ENCODE peak calls at places on chromosomes 5 and 9, in four cellular contexts. One of them, this sample, is unnamed.

GRCh38 chr9:111483419-111483861 is 743 bp downstream of the ECPAS start:
- DNase-seq in ACHN: no peak
- DNase-seq in A549: no peak
- DNase-seq in GM12865: no peak
- DNase-seq in this sample: peak

GRCh38 chr9:125631391-125632085 is 75.5 kb downstream of the MAPKAP1 start:
- DNase-seq in ACHN: peak
- DNase-seq in A549: peak
- DNase-seq in GM12865: peak
- DNase-seq in this sample: peak

GRCh38 chr9:93086445-93087224 is 9.4 kb upstream of the CARD19 start:
- DNase-seq in ACHN: no peak
- DNase-seq in A549: no peak
- DNase-seq in GM12865: no peak
- DNase-seq in this sample: no peak

GRCh38 chr9:128409998-128410397 is 10.7 kb upstream of the CERCAM start:
- DNase-seq in ACHN: peak
- DNase-seq in A549: no peak
- DNase-seq in GM12865: no peak
- DNase-seq in this sample: peak

GRCh38 chr9:89463986-89464901 is 33.7 kb downstream of the SEMA4D start:
- DNase-seq in ACHN: peak
- DNase-seq in A549: no peak
- DNase-seq in GM12865: peak
- DNase-seq in this sample: no peak

GRCh38 chr9:124754289-124754688 is 16.8 kb downstream of the NR6A1 start:
- DNase-seq in ACHN: no peak
- DNase-seq in A549: no peak
- DNase-seq in GM12865: no peak
- DNase-seq in this sample: peak

GRCh38 chr9:131398204-131398603 is 4.3 kb downstream of the PRRC2B start:
- DNase-seq in ACHN: no peak
- DNase-seq in A549: no peak
- DNase-seq in GM12865: peak
- DNase-seq in this sample: no peak

GRCh38 chr5:177600458-177601018 is 606 bp downstream of the B4GALT7 start:
- DNase-seq in ACHN: peak
- DNase-seq in A549: no peak
- DNase-seq in GM12865: peak
- DNase-seq in this sample: peak

GRCh38 chr5:79956173-79956670 is 34.8 kb downstream of the MTX3 start:
- DNase-seq in ACHN: peak
- DNase-seq in A549: peak
- DNase-seq in GM12865: no peak
- DNase-seq in this sample: peak

GRCh38 chr9:124659099-124659659 is 111.9 kb downstream of the NR6A1 start:
- DNase-seq in ACHN: peak
- DNase-seq in A549: peak
- DNase-seq in GM12865: peak
- DNase-seq in this sample: peak

GRCh38 chr9:114653556-114654159 is 3.9 kb downstream of the TEX53 start:
- DNase-seq in ACHN: peak
- DNase-seq in A549: peak
- DNase-seq in GM12865: peak
- DNase-seq in this sample: peak

GRCh38 chr9:123266655-123267421 is 1.5 kb downstream of the STRBP start:
- DNase-seq in ACHN: no peak
- DNase-seq in A549: no peak
- DNase-seq in GM12865: no peak
- DNase-seq in this sample: no peak

GRCh38 chr5:31990701-31991110 is 183.4 kb downstream of the GOLPH3 start:
- DNase-seq in ACHN: no peak
- DNase-seq in A549: peak
- DNase-seq in GM12865: no peak
- DNase-seq in this sample: peak

GRCh38 chr9:117644607-117645244 is 59.5 kb upstream of the TLR4 start:
- DNase-seq in ACHN: peak
- DNase-seq in A549: peak
- DNase-seq in GM12865: peak
- DNase-seq in this sample: peak

GRCh38 chr5:62192958-62193357 is 113.0 kb upstream of the KIF2A start:
- DNase-seq in ACHN: no peak
- DNase-seq in A549: no peak
- DNase-seq in GM12865: no peak
- DNase-seq in this sample: no peak

GRCh38 chr5:108129129-108129528 is 252.8 kb downstream of the FBXL17 start:
- DNase-seq in ACHN: no peak
- DNase-seq in A549: no peak
- DNase-seq in GM12865: no peak
- DNase-seq in this sample: no peak

GRCh38 chr9:98117984-98118639 is 910 bp downstream of the TRIM14 start:
- DNase-seq in ACHN: peak
- DNase-seq in A549: peak
- DNase-seq in GM12865: peak
- DNase-seq in this sample: peak

GRCh38 chr5:133360693-133361479 is 251.5 kb downstream of the FSTL4 start:
- DNase-seq in ACHN: no peak
- DNase-seq in A549: no peak
- DNase-seq in GM12865: no peak
- DNase-seq in this sample: no peak

GRCh38 chr5:166594552-166594951 is 1696.9 kb upstream of the WWC1 start:
- DNase-seq in ACHN: no peak
- DNase-seq in A549: no peak
- DNase-seq in GM12865: no peak
- DNase-seq in this sample: no peak

GRCh38 chr5:34487202-34487879 is 168.8 kb upstream of the RAI14 start:
- DNase-seq in ACHN: no peak
- DNase-seq in A549: no peak
- DNase-seq in GM12865: no peak
- DNase-seq in this sample: peak

This sample was measured in EH.